ENCODE peak calls at places on chromosomes 3 and 15, in nine cellular contexts. R is heart left ventricle, E is neural crest cell, W is cardiac fibroblast, Q is bronchial epithelial cell, B is kidney, H is ascending aorta, T is endodermal cell, N is upper lobe of left lung. P is an unnamed sample.

GRCh38 chr3:143538577-143538981 is 309.7 kb downstream of the SLC9A9 start:
- DNase-seq in W (peak), E (no peak), Q (peak), N (no peak), T (no peak), R (no peak), H (no peak), B (no peak), P (no peak)

GRCh38 chr3:146300756-146301155 is 49.9 kb upstream of the PLSCR4 start:
- DNase-seq in B (no peak), H (no peak), W (no peak), N (no peak), E (no peak), Q (no peak), R (no peak), T (no peak), P (no peak)

GRCh38 chr3:196624907-196625306 is 14.6 kb upstream of the NRROS start:
- DNase-seq in W (no peak), R (no peak), N (no peak), E (no peak), T (no peak), Q (no peak), B (no peak), H (no peak), P (no peak)

GRCh38 chr3:99670556-99670950 is 32.2 kb downstream of the COL8A1 start:
- DNase-seq in E (no peak), Q (no peak), W (no peak), B (no peak), R (no peak), H (no peak), N (no peak), T (no peak), P (no peak)

GRCh38 chr15:63500265-63501250 is 3.8 kb upstream of the USP3 start:
- DNase-seq in B (no peak), Q (no peak), R (no peak), H (no peak), W (no peak), T (no peak), E (no peak), N (no peak), P (no peak)

GRCh38 chr15:88638626-88639372 is at the start of gene ISG20:
- DNase-seq in W (peak), Q (peak), E (peak), T (peak), B (peak), N (peak), H (peak), R (peak), P (peak)

GRCh38 chr3:161977063-161977462 is 480.5 kb downstream of the OTOL1 start:
- DNase-seq in W (peak), B (no peak), Q (no peak), N (no peak), T (no peak), R (no peak), E (no peak), H (no peak), P (no peak)

GRCh38 chr15:80701676-80702311 is 6.7 kb downstream of the ABHD17C start:
- DNase-seq in Q (no peak), B (no peak), R (no peak), E (no peak), T (no peak), W (no peak), H (no peak), N (no peak), P (no peak)

GRCh38 chr15:34039506-34040123 is 611 bp upstream of the AVEN start:
- DNase-seq in E (no peak), R (no peak), Q (peak), N (no peak), W (peak), T (no peak), B (no peak), H (no peak), P (no peak)

GRCh38 chr3:13349823-13350222 is 70.3 kb downstream of the NUP210 start:
- DNase-seq in W (no peak), R (no peak), Q (no peak), H (no peak), N (no peak), E (no peak), B (no peak), T (no peak), P (no peak)

GRCh38 chr3:13358051-13358450 is 62.1 kb downstream of the NUP210 start:
- DNase-seq in R (no peak), N (no peak), Q (no peak), W (no peak), H (no peak), B (no peak), E (no peak), T (no peak), P (no peak)

GRCh38 chr3:13352621-13353131 is 67.4 kb downstream of the NUP210 start:
- DNase-seq in Q (peak), T (no peak), E (no peak), R (no peak), H (no peak), W (no peak), N (no peak), B (no peak), P (no peak)

GRCh38 chr3:13357074-13357473 is 63.0 kb downstream of the NUP210 start:
- DNase-seq in B (no peak), E (no peak), Q (no peak), N (no peak), W (no peak), H (no peak), T (no peak), R (no peak), P (no peak)

GRCh38 chr3:13353936-13354542 is 66.1 kb downstream of the NUP210 start:
- DNase-seq in Q (no peak), N (no peak), R (no peak), E (no peak), W (peak), B (no peak), H (no peak), T (peak), P (no peak)
- TF ChIP-seq CTCF in Q (peak), N (no peak), R (no peak), E (peak), W (peak), B (no peak), H (no peak), T (peak), P (peak)

DNA sequence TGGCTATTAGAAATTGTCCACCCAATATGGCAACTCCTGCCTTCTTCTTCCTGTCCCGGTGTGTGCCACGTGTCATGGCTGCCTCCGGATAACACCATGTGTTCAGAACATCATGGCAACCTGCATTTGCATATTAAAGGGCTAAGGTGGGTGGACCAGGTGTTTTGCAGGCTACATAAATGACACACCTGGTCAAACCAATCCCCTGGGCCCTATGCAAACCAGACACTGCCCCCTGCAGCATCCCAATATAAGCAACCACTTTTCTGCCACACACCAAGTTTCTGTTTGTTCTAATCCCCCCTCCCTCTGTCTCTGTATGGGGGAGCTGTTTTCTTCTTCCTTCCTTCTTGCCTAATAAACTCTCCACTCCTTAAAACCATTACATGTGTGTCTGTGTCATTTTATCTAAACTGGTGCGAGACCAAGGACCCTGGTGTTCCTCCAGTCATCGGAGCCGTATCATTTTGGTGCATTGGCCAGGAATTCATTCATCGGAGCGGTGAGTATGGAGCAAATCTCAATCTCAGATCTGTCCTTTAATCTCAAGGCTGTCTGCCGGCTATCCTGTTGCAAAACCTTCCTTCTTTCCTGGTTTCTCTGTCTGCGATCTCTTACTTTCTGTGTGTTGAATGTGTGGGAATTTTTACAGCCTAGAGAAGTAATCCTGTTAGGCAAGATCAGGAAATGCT is 44.5 kb downstream of the NCEH1 start:
- DNase-seq in E (no peak), B (no peak), H (no peak), Q (no peak), R (no peak), N (no peak), W (peak), T (peak), P (no peak)
- TF ChIP-seq CTCF in E (no peak), B (no peak), H (no peak), Q (peak), R (no peak), N (no peak), W (peak), T (no peak), P (no peak)

DNA sequence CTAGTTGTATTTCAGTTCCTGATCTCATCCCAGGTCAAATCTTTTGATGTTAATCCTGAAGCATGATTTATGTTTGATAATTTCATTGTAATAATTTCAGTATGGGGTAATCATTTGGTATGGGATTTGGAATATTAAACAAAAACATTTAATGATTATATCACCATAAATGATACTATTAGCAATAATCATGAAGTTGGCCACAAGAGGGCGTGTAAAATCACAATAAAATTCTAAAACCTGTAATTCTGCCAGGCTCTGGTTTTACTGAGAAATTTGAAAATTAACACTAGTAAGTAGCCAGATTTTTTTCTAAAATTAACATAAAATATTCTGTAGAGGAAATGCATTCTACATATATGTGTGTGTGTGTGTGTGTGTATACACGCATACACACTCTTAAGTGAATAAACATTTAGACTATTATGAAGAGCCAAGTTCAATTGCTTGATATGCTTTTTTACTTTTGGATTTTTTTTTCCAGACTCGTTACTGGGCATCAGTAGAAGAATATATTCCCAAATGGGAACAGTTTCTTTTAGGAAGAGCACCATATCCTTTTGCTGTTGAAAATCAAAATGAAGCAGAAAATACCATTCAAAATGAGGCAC is 40.5 kb downstream of the FEZF2 start:
- DNase-seq in E (peak), H (no peak), T (no peak), R (no peak), N (no peak), Q (peak), W (peak), B (no peak), P (no peak)
- TF ChIP-seq CTCF in E (peak), H (peak), T (peak), R (peak), N (peak), Q (no peak), W (peak), B (peak), P (peak)

GRCh38 chr3:85193565-85193964 is 234.8 kb downstream of the CADM2 start:
- DNase-seq in N (no peak), B (no peak), W (no peak), T (no peak), Q (peak), R (no peak), E (no peak), H (no peak), P (no peak)
- TF ChIP-seq CTCF in N (no peak), B (no peak), W (no peak), T (no peak), Q (peak), R (no peak), E (no peak), H (no peak), P (no peak)

DNA sequence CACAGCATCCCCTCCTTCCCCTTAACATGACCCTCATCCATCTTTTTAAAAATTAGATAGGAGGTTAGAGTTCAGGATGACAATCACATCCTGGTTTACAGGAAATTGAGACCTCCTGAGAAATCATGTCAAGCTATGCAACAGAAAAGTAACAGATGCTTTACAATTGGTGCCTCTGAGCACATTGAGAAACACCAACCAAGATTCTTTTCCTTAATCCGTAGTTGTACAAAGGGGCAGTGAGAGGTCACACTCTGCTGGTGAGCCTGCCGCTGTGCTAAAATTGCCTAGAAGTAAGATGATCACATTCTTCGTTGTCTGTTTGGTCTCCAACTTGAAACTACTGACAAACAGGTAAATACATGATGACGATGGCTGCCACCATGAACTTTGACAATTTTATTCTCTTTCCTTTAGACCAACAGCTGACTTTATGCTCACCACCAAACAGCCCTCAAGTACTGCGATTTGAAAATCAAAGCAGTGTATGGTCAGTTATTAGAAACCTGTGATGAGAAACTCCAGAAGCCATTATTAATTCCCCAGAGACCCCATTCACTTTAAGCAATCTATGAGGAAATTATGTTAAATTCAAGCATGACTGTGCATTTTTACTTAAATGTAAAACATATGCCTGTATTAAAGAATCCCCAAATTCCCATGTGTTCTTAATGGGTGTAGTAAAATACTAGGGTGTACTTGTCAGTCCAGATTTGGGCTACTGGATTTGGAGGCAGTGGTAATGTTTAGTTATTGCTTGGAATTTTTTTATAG is 210.7 kb upstream of the UBE2E1 start:
- DNase-seq in H (no peak), T (no peak), E (no peak), Q (no peak), W (peak), R (no peak), B (no peak), N (no peak), P (no peak)
- TF ChIP-seq CTCF in H (no peak), T (no peak), E (no peak), Q (no peak), W (peak), R (no peak), B (no peak), N (no peak), P (no peak)

GRCh38 chr3:70532806-70533205 is 220.4 kb upstream of the MDFIC2 start:
- DNase-seq in N (no peak), T (no peak), H (no peak), B (no peak), E (no peak), W (no peak), R (no peak), Q (no peak), P (no peak)

GRCh38 chr3:70531838-70532489 is 219.5 kb upstream of the MDFIC2 start:
- DNase-seq in E (no peak), B (no peak), H (no peak), N (no peak), Q (no peak), T (peak), W (no peak), R (no peak), P (no peak)

GRCh38 chr3:70526966-70527515 is 214.6 kb upstream of the MDFIC2 start:
- DNase-seq in B (no peak), Q (no peak), W (no peak), T (no peak), N (no peak), E (no peak), R (no peak), H (no peak), P (no peak)

DNA sequence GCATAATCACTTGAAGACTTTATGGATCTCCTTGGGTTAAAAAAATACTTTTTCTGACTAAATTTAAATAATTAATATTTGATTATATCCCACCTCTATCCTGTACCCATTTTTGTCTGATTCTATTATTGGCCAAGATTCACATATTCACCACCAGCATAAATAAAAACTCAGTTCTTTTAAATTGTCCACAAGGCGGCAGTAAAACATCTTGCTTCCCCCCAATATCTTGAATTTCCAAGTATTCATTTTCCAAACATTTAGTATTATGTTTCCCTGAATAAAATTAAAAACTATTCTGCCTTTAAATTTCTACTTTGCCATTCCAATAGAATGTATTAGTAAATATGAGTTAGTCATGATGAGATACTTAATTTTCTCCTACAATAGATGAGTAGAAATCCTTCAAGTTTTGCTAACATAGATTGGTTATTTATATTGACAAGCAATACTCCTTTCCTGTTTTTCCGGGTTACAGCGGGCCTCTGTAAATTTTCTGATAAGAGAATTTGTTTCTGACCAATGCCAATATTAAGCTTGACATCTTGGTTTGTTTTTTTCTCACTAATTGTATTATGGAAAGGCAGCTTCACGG is 218.7 kb upstream of the MDFIC2 start:
- DNase-seq in N (no peak), B (no peak), Q (peak), H (no peak), T (no peak), R (no peak), W (peak), E (no peak), P (no peak)
- TF ChIP-seq CTCF in N (peak), B (peak), Q (peak), H (peak), T (peak), R (peak), W (peak), E (peak), P (peak)

DNA sequence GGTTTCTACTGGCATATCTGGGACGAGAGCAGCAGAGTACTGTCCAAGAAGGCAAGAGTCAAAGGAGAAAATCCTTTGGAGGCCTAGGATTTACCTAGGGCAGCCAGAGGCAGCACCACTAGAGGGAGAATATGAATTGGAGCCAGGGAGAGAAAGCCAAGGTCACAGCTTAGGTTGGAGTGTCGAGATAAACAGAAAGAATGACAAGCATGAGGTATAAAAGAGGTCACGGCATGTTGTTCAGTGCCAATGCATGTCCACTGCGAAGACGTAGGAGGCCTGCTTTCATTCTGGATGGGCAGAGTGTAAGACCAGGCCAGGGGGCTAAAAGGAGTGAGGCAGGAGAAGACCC is 47.2 kb downstream of the THBS1 start:
- DNase-seq in B (no peak), N (no peak), W (no peak), H (no peak), T (peak), Q (no peak), R (peak), E (no peak), P (no peak)
- TF ChIP-seq CTCF in B (peak), N (no peak), W (peak), H (no peak), T (peak), Q (peak), R (peak), E (peak), P (no peak)